ENCODE peak calls at places on chromosomes 6 and 20, in nine cellular contexts. W is uterus, O is fibroblast of the aortic adventitia, C is neuronal stem cell, Y is cardiac fibroblast, A is breast epithelium, Z is lower leg skin, E is endothelial cell of umbilical vein, H is skeletal muscle cell. S is an unnamed sample.

GRCh38 chr20:47311967-47312681 is 44.4 kb downstream of the ZMYND8 start:
- DNase-seq in E (no peak), Z (no peak), O (no peak), W (no peak), H (no peak), Y (no peak), A (no peak), C (no peak), S (no peak)

GRCh38 chr20:40336530-40336929 is 352.5 kb downstream of the MAFB start:
- DNase-seq in O (no peak), Y (no peak), A (no peak), W (no peak), E (no peak), H (no peak), Z (no peak), C (no peak), S (no peak)

GRCh38 chr6:35047265-35048011 is 93.7 kb downstream of the TCP11 start:
- DNase-seq in E (peak), W (no peak), O (peak), Y (peak), H (peak), A (no peak), Z (no peak), C (no peak), S (no peak)

GRCh38 chr6:14747881-14748520 is 497.9 kb upstream of the JARID2 start:
- DNase-seq in H (no peak), C (no peak), Y (peak), Z (no peak), W (no peak), A (no peak), O (peak), E (no peak), S (no peak)

GRCh38 chr6:21375206-21375605 is 218.3 kb upstream of the SOX4 start:
- DNase-seq in H (no peak), C (no peak), Y (no peak), E (no peak), A (no peak), O (no peak), W (no peak), Z (no peak), S (no peak)

GRCh38 chr6:113855500-113856010 is 1.6 kb upstream of the MARCKS start:
- DNase-seq in E (peak), C (no peak), A (no peak), O (peak), W (peak), H (no peak), Y (peak), Z (peak), S (no peak)

GRCh38 chr6:33589723-33590530 is 9.9 kb upstream of the BAK1 start:
- DNase-seq in E (peak), O (peak), C (no peak), H (peak), Z (no peak), Y (peak), A (no peak), W (peak), S (peak)

GRCh38 chr6:75268121-75268987 is 16.2 kb downstream of the TMEM30A start:
- DNase-seq in Z (no peak), O (no peak), C (no peak), A (no peak), Y (no peak), E (peak), H (no peak), W (no peak), S (no peak)

GRCh38 chr6:18350728-18351127 is 36.4 kb upstream of the RNF144B start:
- DNase-seq in Z (no peak), W (no peak), Y (no peak), A (no peak), H (no peak), C (no peak), E (no peak), O (no peak), S (no peak)

GRCh38 chr6:11804135-11804534 is 25.5 kb upstream of the ADTRP start:
- DNase-seq in Z (no peak), Y (no peak), O (no peak), H (no peak), C (no peak), W (no peak), A (no peak), E (no peak), S (no peak)

GRCh38 chr6:96116674-96117073 is 100.9 kb downstream of the FUT9 start:
- DNase-seq in W (no peak), Y (no peak), O (no peak), Z (no peak), H (no peak), C (peak), A (no peak), E (no peak), S (no peak)

GRCh38 chr6:169970306-169970988 is 219.0 kb downstream of the ERMARD start:
- DNase-seq in Y (no peak), C (no peak), A (peak), E (no peak), Z (no peak), H (no peak), W (peak), O (no peak), S (no peak)

GRCh38 chr20:24653306-24653705 is 183.9 kb downstream of the SYNDIG1 start:
- DNase-seq in A (no peak), Y (no peak), W (no peak), O (no peak), C (no peak), H (no peak), E (no peak), Z (no peak), S (no peak)

GRCh38 chr20:6704132-6704861 is 63.2 kb upstream of the BMP2 start:
- DNase-seq in C (no peak), Z (no peak), Y (peak), A (no peak), O (peak), E (peak), W (no peak), H (peak), S (no peak)

GRCh38 chr6:7879043-7879442 is 31.5 kb downstream of the TXNDC5 start:
- DNase-seq in W (no peak), Z (no peak), O (no peak), H (no peak), C (no peak), E (no peak), Y (no peak), A (no peak), S (no peak)

GRCh38 chr6:168627798-168628551 is 187.0 kb downstream of the SMOC2 start:
- DNase-seq in A (no peak), W (peak), C (no peak), O (no peak), Y (no peak), E (no peak), H (no peak), Z (no peak), S (no peak)

GRCh38 chr6:7765575-7766325 is 39.9 kb downstream of the BMP6 start:
- DNase-seq in H (no peak), Y (no peak), A (no peak), Z (no peak), W (no peak), C (no peak), E (no peak), O (peak), S (no peak)

GRCh38 chr6:134026597-134026996 is 25.8 kb downstream of the SLC2A12 start:
- DNase-seq in Y (no peak), C (no peak), H (peak), Z (no peak), E (peak), W (no peak), O (no peak), A (no peak), S (no peak)

GRCh38 chr6:112804638-112805330 is 457.7 kb downstream of the RFPL4B start:
- DNase-seq in Y (no peak), C (no peak), E (no peak), H (no peak), A (no peak), O (no peak), Z (no peak), W (no peak), S (no peak)

GRCh38 chr6:22880686-22881433 is 311.5 kb downstream of the HDGFL1 start:
- DNase-seq in Y (peak), W (no peak), O (peak), Z (no peak), C (no peak), H (peak), A (no peak), E (peak), S (no peak)

GRCh38 chr20:34083137-34083536 is 28.9 kb downstream of the EIF2S2 start:
- DNase-seq in H (peak), O (peak), A (no peak), E (peak), Z (peak), Y (peak), W (peak), C (no peak), S (no peak)

GRCh38 chr20:56373942-56374341 is 15.2 kb downstream of the FAM210B start:
- DNase-seq in O (peak), A (no peak), E (peak), C (no peak), H (peak), W (no peak), Z (no peak), Y (peak), S (peak)

GRCh38 chr20:13085275-13085674 is 76.5 kb downstream of the SPTLC3 start:
- DNase-seq in A (no peak), W (no peak), H (peak), C (no peak), O (no peak), Y (no peak), E (no peak), Z (no peak), S (no peak)

GRCh38 chr20:32474717-32474966 is 110.5 kb downstream of the NOL4L start:
- DNase-seq in C (no peak), Y (no peak), E (no peak), H (no peak), W (no peak), A (no peak), Z (no peak), O (no peak), S (no peak)

GRCh38 chr20:32474009-32474716 is 111.0 kb downstream of the NOL4L start:
- DNase-seq in H (no peak), W (no peak), A (no peak), E (peak), Z (no peak), Y (peak), O (no peak), C (no peak), S (no peak)

GRCh38 chr20:32473231-32474008 is 111.7 kb downstream of the NOL4L start:
- DNase-seq in O (no peak), A (no peak), W (no peak), C (peak), H (no peak), Z (no peak), Y (no peak), E (no peak), S (no peak)

GRCh38 chr20:32476684-32477593 is 108.2 kb downstream of the NOL4L start:
- DNase-seq in W (no peak), Y (no peak), O (no peak), C (no peak), H (no peak), E (no peak), A (no peak), Z (no peak), S (no peak)

DNA sequence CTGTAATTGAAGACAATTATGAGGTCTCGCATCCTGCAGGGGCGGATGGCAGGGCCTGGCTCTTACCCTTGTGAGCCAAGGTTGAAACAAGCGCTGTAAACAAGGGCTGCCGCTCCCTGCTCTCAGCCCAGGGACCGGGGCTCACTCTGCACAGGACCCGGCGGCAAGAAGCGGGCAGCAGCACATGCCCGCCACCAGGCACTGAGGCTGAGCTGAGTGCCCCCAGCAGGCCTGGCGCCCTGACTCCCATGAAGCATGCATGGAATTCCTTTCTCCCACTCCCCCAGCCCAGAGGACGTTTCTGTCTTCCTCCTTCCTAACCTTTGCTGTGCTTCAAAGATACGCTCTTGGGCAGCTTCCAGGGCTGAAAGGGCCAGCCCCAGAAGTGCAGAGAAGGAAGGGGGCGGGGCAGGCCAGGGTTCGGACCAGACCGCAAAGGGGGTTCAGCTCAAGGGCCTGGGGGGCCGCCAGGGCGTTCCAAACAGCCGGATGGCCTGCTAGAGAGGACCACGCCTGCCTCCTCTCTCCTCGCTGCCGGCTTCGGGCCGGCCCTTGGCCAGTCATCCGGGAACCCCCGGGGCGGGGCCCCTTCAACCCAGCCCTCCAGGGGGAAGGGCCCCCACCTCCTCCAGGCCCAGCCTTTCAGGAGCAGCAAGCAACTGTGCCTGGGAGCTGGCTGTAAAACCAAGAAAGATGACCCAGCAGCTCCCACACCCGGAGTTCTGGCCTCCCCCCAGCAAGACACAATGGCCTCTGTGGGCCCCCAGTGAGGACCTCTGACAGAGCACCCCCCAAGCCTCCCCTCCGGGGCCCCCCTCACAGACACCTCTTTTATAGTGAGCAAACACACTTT is 109.9 kb downstream of the NOL4L start:
- DNase-seq in H (peak), O (peak), C (peak), E (peak), Y (peak), Z (peak), A (peak), W (peak), S (no peak)
- H3K4me3 ChIP-seq in H (peak), O (peak), C (no peak), E (peak), Y (peak), Z (no peak), A (peak), W (peak), S (no peak)

DNA sequence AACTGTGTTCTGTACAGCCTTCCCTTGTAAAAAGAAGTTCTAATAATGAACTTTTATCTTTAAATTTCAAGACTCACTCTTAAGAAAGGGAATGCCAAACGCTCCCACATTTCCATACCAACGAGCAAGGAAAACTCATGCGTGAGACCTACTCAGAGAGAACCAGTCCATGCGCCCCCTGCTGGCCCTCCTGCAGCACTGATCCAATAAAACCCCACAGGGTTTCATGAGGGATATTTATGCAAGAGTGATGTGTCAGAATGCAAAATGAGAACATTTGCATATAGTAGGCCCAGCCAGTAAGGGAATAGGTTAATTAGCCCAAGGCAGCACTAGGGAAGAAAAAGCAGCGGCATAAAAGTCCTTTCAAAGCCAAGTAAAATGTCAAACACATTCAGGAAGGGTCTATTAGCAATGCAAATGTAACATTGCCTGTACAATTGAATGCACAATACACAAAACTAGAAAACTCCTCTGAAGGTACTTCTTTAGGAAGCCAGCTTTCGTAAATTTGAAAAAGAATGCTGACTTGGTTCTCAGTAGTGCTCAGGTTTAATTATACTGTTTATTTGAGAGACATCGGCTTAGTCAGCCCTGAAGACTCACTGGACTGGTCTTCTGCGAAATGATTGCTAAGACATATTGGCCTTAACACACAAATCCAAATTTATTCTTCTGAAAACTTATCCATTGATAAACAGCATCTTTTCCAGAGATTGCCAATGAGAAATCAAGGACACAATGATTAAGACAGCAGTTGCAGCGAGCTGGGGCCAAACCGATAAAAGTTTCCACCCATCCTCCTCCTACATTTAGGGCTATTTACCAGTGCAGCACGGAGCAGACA is 93.2 kb downstream of the GMPR start:
- DNase-seq in Z (no peak), Y (peak), H (no peak), W (peak), A (peak), E (peak), O (peak), C (peak), S (peak)
- H3K4me3 ChIP-seq in Z (no peak), Y (no peak), H (no peak), W (no peak), A (no peak), E (no peak), O (no peak), C (no peak), S (peak)

GRCh38 chr6:37056439-37057127 is 51.1 kb downstream of the FGD2 start:
- DNase-seq in C (no peak), O (no peak), Z (peak), A (peak), W (no peak), E (no peak), Y (no peak), H (no peak), S (no peak)
- H3K4me3 ChIP-seq in C (no peak), O (no peak), Z (no peak), A (no peak), W (no peak), E (no peak), Y (no peak), H (no peak), S (no peak)

DNA sequence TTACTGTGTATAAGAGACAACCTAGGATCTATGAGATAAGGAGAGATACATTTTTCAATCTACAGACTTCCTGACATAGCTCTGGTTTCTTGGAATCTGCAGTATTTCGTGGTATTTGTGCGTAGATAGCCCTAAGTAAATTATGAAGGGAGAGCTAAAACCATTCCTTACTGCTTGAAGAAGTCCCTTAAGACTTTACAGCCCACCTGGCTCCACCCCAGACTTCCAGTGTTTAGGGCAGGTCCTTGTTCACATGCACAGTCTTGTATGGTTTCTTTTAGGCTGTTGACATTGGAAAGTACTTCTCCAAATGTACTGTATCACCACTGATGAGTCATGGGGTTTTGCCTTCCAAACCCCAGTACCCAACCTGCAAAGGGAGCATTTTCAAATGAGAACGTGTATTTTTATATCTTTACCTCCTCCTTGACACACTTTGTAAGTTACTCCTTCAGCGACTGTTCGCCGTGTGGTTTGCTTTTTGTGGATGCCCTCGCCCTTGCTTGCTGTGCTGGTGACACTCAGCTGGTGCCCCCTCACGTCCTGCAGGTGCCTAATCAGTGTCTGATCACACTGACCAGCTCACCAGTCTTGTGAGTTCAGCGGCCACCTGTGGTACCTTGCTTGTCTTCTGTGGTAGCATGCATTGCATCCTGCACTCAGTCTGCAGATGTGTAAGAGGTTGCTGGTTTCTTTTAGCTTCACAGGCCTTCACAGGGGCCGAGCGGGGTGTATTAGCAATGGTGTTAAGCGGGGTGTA is 73.3 kb downstream of the IGF2R start:
- DNase-seq in Y (peak), A (no peak), H (no peak), W (no peak), C (no peak), Z (peak), E (no peak), O (peak), S (no peak)
- H3K4me3 ChIP-seq in Y (peak), A (no peak), H (no peak), W (no peak), C (no peak), Z (no peak), E (no peak), O (peak), S (no peak)

GRCh38 chr20:51183443-51183842 is 160.5 kb upstream of the KCNG1 start:
- DNase-seq in W (no peak), Z (no peak), E (no peak), O (no peak), H (no peak), A (no peak), Y (no peak), C (no peak), S (no peak)
- H3K4me3 ChIP-seq in W (no peak), Z (no peak), E (no peak), O (no peak), H (no peak), A (no peak), Y (no peak), C (no peak), S (no peak)

DNA sequence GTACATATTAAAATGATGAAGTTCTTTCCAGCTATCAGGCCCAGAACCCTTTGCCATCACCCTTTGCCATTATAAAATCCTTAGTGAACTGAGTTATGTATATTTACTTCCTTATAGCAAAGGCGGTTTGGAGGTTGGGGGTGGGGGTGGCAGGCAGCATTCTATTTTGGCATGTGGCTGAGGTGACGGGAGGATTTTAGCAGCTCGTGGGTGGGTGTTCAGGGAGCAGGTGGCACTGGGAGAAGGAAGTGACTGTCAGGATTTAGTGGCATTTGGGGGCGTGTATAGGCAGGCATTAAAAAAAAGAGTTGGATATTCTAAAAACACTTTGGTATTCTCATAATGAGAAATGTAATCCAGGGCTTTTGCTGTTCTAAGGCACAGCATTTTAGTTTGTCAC is 150.7 kb downstream of the RIMS1 start:
- DNase-seq in Y (no peak), O (no peak), H (no peak), A (no peak), W (no peak), E (no peak), Z (no peak), C (no peak), S (no peak)
- H3K4me3 ChIP-seq in Y (no peak), O (no peak), H (no peak), A (no peak), W (no peak), E (no peak), Z (no peak), C (no peak), S (no peak)

DNA sequence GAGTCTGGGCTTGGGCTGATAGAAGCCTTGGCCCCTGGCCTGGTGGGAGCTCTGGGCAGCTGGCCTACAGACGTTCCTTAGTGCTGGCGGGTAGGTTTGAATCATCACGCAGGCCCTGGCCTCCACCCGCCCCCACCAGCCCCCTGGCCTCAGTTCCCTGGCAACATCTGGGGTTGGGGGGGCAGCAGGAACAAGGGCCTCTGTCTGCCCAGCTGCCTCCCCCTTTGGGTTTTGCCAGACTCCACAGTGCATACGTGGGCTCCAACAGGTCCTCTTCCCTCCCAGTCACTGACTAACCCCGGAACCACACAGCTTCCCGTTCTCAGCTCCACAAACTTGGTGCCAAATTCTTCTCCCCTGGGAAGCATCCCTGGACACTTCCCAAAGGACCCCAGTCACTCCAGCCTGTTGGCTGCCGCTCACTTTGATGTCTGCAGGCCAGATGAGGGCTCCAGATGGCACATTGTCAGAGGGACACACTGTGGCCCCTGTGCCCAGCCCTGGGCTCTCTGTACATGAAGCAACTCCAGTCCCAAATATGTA is 957 bp upstream of the VEGFA start:
- DNase-seq in W (peak), C (no peak), Y (peak), O (peak), E (no peak), H (peak), Z (no peak), A (no peak), S (no peak)
- H3K4me3 ChIP-seq in W (peak), C (no peak), Y (peak), O (peak), E (no peak), H (peak), Z (no peak), A (peak), S (no peak)

S was measured in CD4-positive, CD25-positive, alpha-beta regulatory T cell.